ENCODE peak calls at places on chromosome 20, in four cellular contexts. O is SK-N-SH, P is A549, U is HepG2. J is an unnamed sample.
A peak's percentile ranks its signal among the peaks of the same experiment; 100 is the strongest.

GRCh38 chr20:41171736-41172295 is 34.5 kb downstream of the PLCG1 start:
- DNase-seq in O (no peak), U (no peak), P (no peak), J (no peak)

GRCh38 chr20:51876511-51876910 is 74.2 kb upstream of the SALL4 start:
- DNase-seq in P (no peak), O (no peak), U (no peak), J (no peak)

GRCh38 chr20:44805991-44806729 is 4.2 kb downstream of the RIMS4 start:
- DNase-seq in O (peak; percentile 91), U (no peak), P (no peak), J (no peak)

GRCh38 chr20:53369871-53370270 is 223.8 kb downstream of the ZNF217 start:
- DNase-seq in O (no peak), P (no peak), U (no peak), J (no peak)

GRCh38 chr20:13822459-13822858 is 37.6 kb downstream of the NDUFAF5 start:
- DNase-seq in P (no peak), U (no peak), O (no peak), J (no peak)

GRCh38 chr20:51327251-51327841 is 215.2 kb downstream of the NFATC2 start:
- DNase-seq in P (no peak), O (no peak), U (no peak), J (no peak)

GRCh38 chr20:52959125-52959524 is 13.0 kb upstream of the TSHZ2 start:
- DNase-seq in U (peak; percentile 42), P (no peak), O (peak; percentile 78), J (no peak)

GRCh38 chr20:51373713-51374481 is 168.6 kb downstream of the NFATC2 start:
- DNase-seq in P (no peak), O (peak; percentile 71), U (no peak), J (no peak)

GRCh38 chr20:61756446-61756845 is 309.2 kb downstream of the TAF4 start:
- DNase-seq in U (no peak), O (no peak), P (no peak), J (no peak)

GRCh38 chr20:45247860-45248259 is 6.5 kb downstream of the SLPI start:
- DNase-seq in O (no peak), P (no peak), U (no peak), J (no peak)

GRCh38 chr20:14264869-14265268 is 72.5 kb downstream of the FLRT3 start:
- DNase-seq in P (peak; percentile 7), O (peak; percentile 4), U (peak; percentile 22), J (no peak)

GRCh38 chr20:20371681-20372080 is 3.8 kb downstream of the INSM1 start:
- DNase-seq in U (no peak), P (no peak), O (no peak), J (no peak)

GRCh38 chr20:61558726-61559125 is 306.7 kb downstream of the CDH4 start:
- DNase-seq in P (no peak), O (no peak), U (no peak), J (no peak)

GRCh38 chr20:38536310-38536709 is 44.7 kb upstream of the ADIG start:
- DNase-seq in U (no peak), P (no peak), O (no peak), J (no peak)

GRCh38 chr20:4173142-4173541 is 157.8 kb upstream of the RNF24 start:
- DNase-seq in O (no peak), U (no peak), P (no peak), J (no peak)

GRCh38 chr20:38554986-38555385 is 26.0 kb upstream of the ADIG start:
- DNase-seq in P (no peak), U (no peak), O (no peak), J (no peak)

GRCh38 chr20:52727740-52728456 is 244.3 kb upstream of the TSHZ2 start:
- DNase-seq in U (no peak), O (no peak), P (no peak), J (no peak)

GRCh38 chr20:45500022-45500421 is 15.4 kb downstream of the SPINT3 start:
- DNase-seq in P (no peak), O (no peak), U (peak; percentile 27), J (no peak)

GRCh38 chr20:51447097-51447764 is 95.3 kb downstream of the NFATC2 start:
- DNase-seq in O (no peak), P (peak; percentile 60), U (peak; percentile 49), J (no peak)

GRCh38 chr20:32343438-32343837 is 14.7 kb upstream of the ASXL1 start:
- DNase-seq in O (no peak), P (no peak), U (no peak), J (no peak)

GRCh38 chr20:24943731-24944130 is 5.3 kb upstream of the CST7 start:
- DNase-seq in O (no peak), P (no peak), U (no peak), J (no peak)

GRCh38 chr20:47035191-47035590 is 140.5 kb downstream of the EYA2 start:
- DNase-seq in O (peak; percentile 29), P (no peak), U (no peak), J (no peak)

GRCh38 chr20:428658-429200 is 20.6 kb downstream of the RBCK1 start:
- DNase-seq in O (no peak), U (no peak), P (no peak), J (no peak)

GRCh38 chr20:4548552-4548951 is 173.2 kb upstream of the PRND start:
- DNase-seq in P (no peak), O (no peak), U (no peak), J (no peak)

GRCh38 chr20:25233016-25233772 is 14.7 kb upstream of the PYGB start:
- DNase-seq in U (peak; percentile 88), P (peak; percentile 92), O (no peak), J (no peak)

GRCh38 chr20:11229772-11230171 is 556.0 kb upstream of the JAG1 start:
- DNase-seq in U (no peak), P (peak; percentile 15), O (no peak), J (no peak)

GRCh38 chr20:51563597-51564332 is 21.2 kb upstream of the NFATC2 start:
- DNase-seq in P (peak; percentile 81), U (peak; percentile 68), O (peak; percentile 58), J (no peak)

GRCh38 chr20:373171-373890 is 7.2 kb upstream of the TRIB3 start:
- DNase-seq in U (peak; percentile 87), O (peak; percentile 44), P (peak; percentile 90), J (no peak)

GRCh38 chr20:55140631-55141030 is 665.2 kb downstream of the DOK5 start:
- DNase-seq in U (no peak), O (no peak), P (no peak), J (no peak)

GRCh38 chr20:25294459-25295385 is 46.8 kb downstream of the PYGB start:
- DNase-seq in U (peak; percentile 82), O (peak; percentile 95), P (peak; percentile 88), J (no peak)

GRCh38 chr20:57921701-57922482 is 212.1 kb upstream of the PMEPA1 start:
- DNase-seq in O (no peak), P (no peak), U (no peak), J (no peak)

DNA sequence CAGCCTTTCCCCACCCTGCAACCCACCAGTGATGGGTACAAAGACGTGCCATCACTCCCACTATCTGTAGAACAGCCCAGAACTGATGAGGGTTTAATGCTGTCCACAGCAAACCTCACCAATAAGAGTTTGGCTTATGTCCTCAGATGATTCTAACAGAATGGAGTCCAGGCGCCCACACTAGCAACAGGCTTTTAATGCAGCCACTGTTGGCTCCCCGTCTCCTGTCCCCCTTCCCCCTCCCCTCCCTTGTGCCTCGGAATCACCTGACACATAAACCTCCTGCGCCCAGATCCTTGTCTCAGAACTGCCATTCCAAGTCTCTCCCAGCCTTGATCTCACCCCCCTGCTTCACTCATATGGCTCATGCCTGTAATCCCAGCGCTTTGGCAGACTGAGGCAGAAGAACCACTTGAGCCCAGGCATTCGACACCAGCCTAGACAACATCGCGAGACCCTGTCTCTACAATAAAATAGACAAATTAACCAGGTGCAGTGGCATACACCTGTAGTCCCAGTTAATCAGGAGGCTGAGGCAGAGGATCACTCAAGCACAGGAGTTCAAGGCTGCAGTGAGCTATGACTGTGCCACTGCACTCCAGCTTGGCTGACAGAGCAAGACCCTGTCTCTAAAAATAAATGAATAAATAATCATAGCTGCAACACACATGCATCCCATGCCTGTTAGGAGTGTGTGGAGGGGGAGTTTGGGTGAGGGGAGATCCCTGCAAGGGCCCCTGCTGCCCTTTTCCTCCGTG is 85.6 kb downstream of the SNX5 start:
- DNase-seq in P (no peak), O (no peak), U (no peak), J (no peak)
- TF ChIP-seq PBX3 in P (no peak), O (no peak), U (no peak), J (no peak)

DNA sequence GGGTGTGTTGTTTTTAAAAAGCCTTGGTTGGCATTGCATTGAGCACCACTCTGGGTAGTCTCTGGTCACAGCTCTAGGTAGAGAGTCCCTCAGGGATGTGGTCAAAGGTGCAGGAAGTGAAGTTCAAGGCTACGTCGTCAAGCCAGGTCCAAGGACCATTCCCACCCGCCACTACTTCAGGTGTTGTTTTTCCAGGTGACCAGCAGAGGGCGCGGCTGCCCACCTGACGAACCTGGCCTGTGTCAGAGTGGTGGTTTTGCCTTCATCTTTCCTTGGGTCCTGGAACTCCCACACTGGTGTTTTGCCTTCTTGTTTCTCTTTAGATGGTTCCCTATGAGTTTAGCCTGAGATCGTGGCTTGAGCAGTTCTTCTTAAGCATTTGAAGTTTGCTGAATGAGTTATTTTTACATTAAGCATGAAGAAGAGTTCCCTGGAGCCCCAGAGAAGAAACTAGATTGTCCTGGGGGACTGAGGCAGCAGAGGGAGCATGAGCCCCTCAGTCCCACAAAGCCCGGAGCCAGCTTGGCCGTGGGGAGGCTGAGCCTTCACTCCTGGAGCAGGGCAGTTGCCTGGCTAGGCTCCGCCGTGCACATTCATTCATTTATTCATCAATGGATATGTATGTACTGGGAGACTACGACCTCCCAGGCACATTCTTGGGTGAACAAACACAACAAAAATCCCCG is 5.6 kb upstream of the PHACTR3 start:
- DNase-seq in U (peak; percentile 55), O (peak; percentile 85), P (peak; percentile 71), J (peak; percentile 8)
- TF ChIP-seq PBX3 in U (no peak), O (no peak), P (no peak), J (no peak)

DNA sequence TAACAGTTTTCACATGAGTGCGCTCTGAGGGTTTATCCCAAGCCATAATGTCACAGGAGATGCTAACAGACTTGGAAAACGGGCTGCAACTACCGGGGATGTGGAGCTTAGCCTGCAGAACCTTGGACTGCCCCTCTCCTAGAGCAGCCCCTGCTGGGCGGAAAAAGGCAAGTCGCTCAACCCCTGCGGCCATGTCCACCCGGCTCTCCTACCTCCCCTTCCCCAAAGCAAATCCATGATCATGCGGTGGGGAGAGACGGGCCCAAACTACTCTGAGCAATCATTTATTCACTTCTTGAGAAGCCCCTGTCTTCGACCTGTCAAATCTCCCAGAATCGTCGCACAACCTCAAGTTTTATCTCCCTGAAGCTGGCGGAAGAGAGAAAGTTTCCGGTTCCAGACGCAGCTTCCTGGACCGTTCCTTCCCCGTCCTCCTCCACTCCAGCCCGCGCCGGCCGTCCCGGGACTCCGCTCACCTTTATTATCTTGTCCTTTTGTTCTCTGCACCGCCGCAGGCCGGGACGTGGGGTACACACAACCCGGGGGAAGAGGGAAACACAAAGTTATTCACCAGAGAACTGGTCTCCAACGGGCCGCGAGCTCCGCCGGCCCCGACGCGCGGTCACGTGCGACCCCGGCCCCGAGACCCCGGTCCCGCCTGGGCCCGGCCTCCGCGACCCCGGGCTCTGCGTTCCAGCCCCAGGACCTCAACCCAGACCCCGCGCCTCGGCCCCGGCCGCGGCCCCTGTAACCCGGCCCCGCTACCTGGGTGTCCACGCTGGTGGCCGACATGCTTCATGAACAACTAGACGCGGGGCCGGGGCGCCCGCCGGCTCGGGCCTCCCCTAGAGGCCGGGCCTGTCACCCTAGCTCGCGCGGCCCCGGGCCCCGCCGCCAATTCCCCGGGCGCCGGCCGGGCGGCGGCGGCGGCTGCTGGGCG is 560 bp downstream of the YTHDF1 start:
- DNase-seq in P (peak; percentile 91), O (peak; percentile 81), U (peak; percentile 79), J (no peak)
- TF ChIP-seq PBX3 in P (no peak), O (no peak), U (no peak), J (no peak)

GRCh38 chr20:48892849-48893352 is 28.6 kb upstream of the ARFGEF2 start:
- DNase-seq in P (no peak), O (no peak), U (no peak), J (no peak)
- TF ChIP-seq PBX3 in P (no peak), O (no peak), U (no peak), J (no peak)

GRCh38 chr20:2602046-2602735 is 50.2 kb upstream of the NOP56 start:
- DNase-seq in U (no peak), P (no peak), O (no peak), J (no peak)
- TF ChIP-seq PBX3 in U (no peak), P (no peak), O (peak; percentile 14), J (no peak)